ENCODE peak calls at places on chromosomes 6 and 20, in ten cellular contexts. U, V, D, Z, M, S, F, A, X and Q are unnamed samples.

GRCh38 chr6:145148392-145149175 is 586.7 kb downstream of the EPM2A start:
- ATAC-seq in U (peak), V (peak), D (no peak), Z (peak), M (peak), S (peak), F (no peak), A (peak), X (no peak), Q (peak)

GRCh38 chr6:106087548-106088325 is 1.6 kb downstream of the PRDM1 start:
- ATAC-seq in U (no peak), V (peak), D (no peak), Z (no peak), M (peak), S (peak), F (no peak), A (peak), X (no peak), Q (peak)

GRCh38 chr6:170174771-170175643 is 115.9 kb downstream of the DLL1 start:
- ATAC-seq in U (no peak), V (no peak), D (no peak), Z (no peak), M (no peak), S (no peak), F (no peak), A (no peak), X (no peak), Q (no peak)

GRCh38 chr20:63320041-63320511 is 27.1 kb downstream of the COL20A1 start:
- ATAC-seq in U (no peak), V (no peak), D (no peak), Z (no peak), M (no peak), S (no peak), F (no peak), A (no peak), X (no peak), Q (no peak)

GRCh38 chr6:32432050-32432450 is 7.6 kb upstream of the HLA-DRA start:
- ATAC-seq in U (no peak), V (no peak), D (no peak), Z (no peak), M (no peak), S (no peak), F (no peak), A (no peak), X (no peak), Q (peak)

GRCh38 chr6:53027131-53027718 is 32.1 kb upstream of the GSTA4 start:
- ATAC-seq in U (no peak), V (no peak), D (no peak), Z (no peak), M (no peak), S (peak), F (no peak), A (no peak), X (no peak), Q (no peak)

GRCh38 chr6:42771741-42772100 is 10.1 kb upstream of the BICRAL start:
- ATAC-seq in U (peak), V (no peak), D (peak), Z (no peak), M (no peak), S (no peak), F (peak), A (no peak), X (peak), Q (no peak)

GRCh38 chr20:52196845-52197244 is 5.3 kb upstream of the ZFP64 start:
- ATAC-seq in U (no peak), V (no peak), D (no peak), Z (no peak), M (no peak), S (no peak), F (no peak), A (no peak), X (no peak), Q (no peak)

GRCh38 chr6:134720353-134721094 is 229.4 kb downstream of the ALDH8A1 start:
- ATAC-seq in U (peak), V (peak), D (no peak), Z (peak), M (peak), S (peak), F (no peak), A (peak), X (no peak), Q (peak)

GRCh38 chr6:157514659-157515496 is 133.9 kb downstream of the ZDHHC14 start:
- ATAC-seq in U (peak), V (peak), D (no peak), Z (peak), M (peak), S (peak), F (no peak), A (peak), X (no peak), Q (peak)

GRCh38 chr20:1323256-1323655 is 5.7 kb downstream of the SDCBP2 start:
- ATAC-seq in U (no peak), V (no peak), D (no peak), Z (no peak), M (no peak), S (no peak), F (no peak), A (no peak), X (no peak), Q (no peak)

GRCh38 chr20:63008541-63009043 is 1.8 kb upstream of the BHLHE23 start:
- ATAC-seq in U (peak), V (no peak), D (no peak), Z (no peak), M (peak), S (no peak), F (no peak), A (peak), X (no peak), Q (no peak)

GRCh38 chr6:125981566-125982185 is 4.7 kb upstream of the TRMT11 start:
- ATAC-seq in U (no peak), V (no peak), D (no peak), Z (no peak), M (no peak), S (no peak), F (no peak), A (no peak), X (no peak), Q (no peak)

GRCh38 chr6:32761084-32761483 is 2.2 kb downstream of the HLA-DQB2 start:
- ATAC-seq in U (no peak), V (no peak), D (peak), Z (no peak), M (no peak), S (no peak), F (peak), A (no peak), X (no peak), Q (peak)

GRCh38 chr6:155708100-155708499 is 252.5 kb upstream of the NOX3 start:
- ATAC-seq in U (no peak), V (no peak), D (no peak), Z (no peak), M (no peak), S (no peak), F (no peak), A (no peak), X (no peak), Q (no peak)